ENCODE peak calls at places on chromosomes 16 and 17, in ten cellular contexts. G is NCI-H446; X is posterior cingulate gyrus; H is fibroblast of mammary gland; A is EL; P is mesothelial cell of epicardium; L is fibroblast of lung; R is NCI-H2171 treated with DMSO at 0.1 percent for 48 hours; N is activated gamma-delta T cell treated with anti-CD3 and anti-CD28 coated beads, Interleukin-2, amount 50 U/mL, for 16 hours; U is GM04503. T is an unnamed sample.

GRCh38 chr16:89864421-89864820 is 9.0 kb upstream of the TCF25 start:
- DNase-seq in A (peak), U (no peak), N (no peak), P (no peak), L (no peak), X (no peak), H (no peak), R (no peak), G (no peak), T (no peak)

GRCh38 chr17:14471052-14471451 is 170.2 kb downstream of the HS3ST3B1 start:
- DNase-seq in N (no peak), R (no peak), L (peak), A (peak), U (peak), H (peak), G (no peak), X (no peak), P (no peak), T (peak)

GRCh38 chr17:7549401-7550055 is 670 bp downstream of the TNFSF12 start:
- DNase-seq in L (no peak), U (no peak), A (no peak), G (no peak), N (no peak), X (peak), H (no peak), P (no peak), R (no peak), T (peak)

GRCh38 chr16:51982715-51983680 is 563.9 kb downstream of the TOX3 start:
- DNase-seq in X (no peak), P (no peak), R (peak), A (peak), U (no peak), N (no peak), L (peak), H (peak), G (peak), T (peak)

GRCh38 chr16:3401719-3402397 is 843 bp downstream of the ZNF174 start:
- DNase-seq in P (no peak), U (no peak), L (peak), H (peak), G (no peak), R (no peak), N (no peak), X (no peak), A (peak), T (peak)

GRCh38 chr17:55722742-55723487 is at the start of gene TMEM100:
- DNase-seq in P (no peak), G (peak), N (no peak), L (peak), H (peak), R (no peak), U (peak), A (peak), X (no peak), T (peak)

GRCh38 chr17:45288825-45289224 is 26.9 kb upstream of the SPATA32 start:
- DNase-seq in X (peak), R (no peak), P (no peak), U (no peak), N (no peak), L (no peak), H (no peak), G (peak), A (no peak), T (no peak)

GRCh38 chr16:66207864-66208226 is 158.6 kb upstream of the CDH5 start:
- DNase-seq in H (no peak), U (no peak), X (no peak), L (no peak), N (no peak), G (no peak), A (no peak), P (no peak), R (no peak), T (no peak)

GRCh38 chr16:77169650-77170236 is 21.2 kb upstream of the MON1B start:
- DNase-seq in P (no peak), A (peak), H (peak), N (no peak), G (peak), X (peak), R (peak), L (peak), U (no peak), T (peak)

GRCh38 chr17:65910836-65911235 is 281.1 kb downstream of the CEP112 start:
- DNase-seq in R (no peak), G (no peak), P (no peak), A (no peak), X (no peak), H (no peak), N (no peak), L (no peak), U (no peak), T (no peak)

GRCh38 chr17:80456465-80457235 is 19.8 kb downstream of the NPTX1 start:
- DNase-seq in U (no peak), G (no peak), X (no peak), A (peak), L (peak), P (no peak), N (no peak), H (peak), R (no peak), T (peak)

GRCh38 chr17:45150911-45151809 is 2.9 kb downstream of the HEXIM1 start:
- DNase-seq in R (no peak), L (peak), A (no peak), N (no peak), G (no peak), H (no peak), P (no peak), X (no peak), U (no peak), T (no peak)

GRCh38 chr17:50681260-50682200 is 26.2 kb downstream of the ANKRD40 start:
- DNase-seq in G (peak), H (peak), U (no peak), P (no peak), N (no peak), X (peak), R (peak), A (peak), L (peak), T (peak)

GRCh38 chr16:80029706-80030481 is 429.4 kb upstream of the MAF start:
- DNase-seq in P (no peak), U (no peak), G (no peak), N (no peak), R (no peak), H (no peak), A (no peak), L (no peak), X (no peak), T (no peak)

GRCh38 chr16:16150117-16150877 is 73.0 kb downstream of the ABCC6 start:
- DNase-seq in A (no peak), R (no peak), P (no peak), H (peak), U (no peak), L (peak), G (peak), N (no peak), X (peak), T (peak)

GRCh38 chr17:35087731-35088646 is 24.5 kb upstream of the RFFL start:
- DNase-seq in L (peak), H (peak), G (peak), A (peak), P (no peak), N (no peak), R (no peak), U (no peak), X (peak), T (peak)

GRCh38 chr16:56988948-56989945 is at the start of gene NLRC5:
- DNase-seq in A (peak), G (peak), X (peak), N (peak), P (peak), L (peak), U (no peak), R (peak), H (peak), T (peak)

GRCh38 chr16:58317608-58318152 is 22.9 kb upstream of the PRSS54 start:
- DNase-seq in H (no peak), U (no peak), L (no peak), A (no peak), R (no peak), N (no peak), P (no peak), X (no peak), G (no peak), T (no peak)

GRCh38 chr17:81188491-81188840 is 22.4 kb upstream of the AATK start:
- DNase-seq in L (no peak), X (peak), P (no peak), R (no peak), G (no peak), H (no peak), A (no peak), U (no peak), N (no peak), T (no peak)

GRCh38 chr17:42118545-42118944 is 2.6 kb downstream of the KAT2A start:
- DNase-seq in A (peak), N (peak), X (no peak), P (no peak), H (peak), L (peak), R (peak), U (no peak), G (no peak), T (no peak)

GRCh38 chr16:11835309-11835708 is 16.0 kb downstream of the RSL1D1 start:
- DNase-seq in G (peak), L (no peak), R (no peak), X (peak), U (no peak), N (no peak), P (no peak), A (no peak), H (no peak), T (no peak)

GRCh38 chr16:13793788-13794461 is 126.0 kb upstream of the ERCC4 start:
- DNase-seq in H (no peak), P (no peak), X (peak), N (no peak), G (peak), U (no peak), A (no peak), R (peak), L (no peak), T (no peak)

GRCh38 chr16:85720319-85720637 is 30.6 kb downstream of the C16orf74 start:
- DNase-seq in P (no peak), R (no peak), G (no peak), X (no peak), H (no peak), A (peak), L (no peak), N (no peak), U (no peak), T (no peak)

GRCh38 chr16:23131436-23131835 is 17.8 kb downstream of the USP31 start:
- DNase-seq in A (no peak), P (no peak), X (no peak), R (peak), N (no peak), H (no peak), G (no peak), L (no peak), U (no peak), T (no peak)

T was measured in AG20443.